ENCODE peak calls at places on chromosomes 16 and 17, in nine cellular contexts. D is Caco-2, I is GM19239, J is astrocyte of the spinal cord, X is NCI-H69, M is cerebellum, Q is NCI-H1105, Y is iPS-NIHi11, G is AG08395. T is an unnamed sample.

GRCh38 chr17:82859431-82860403 is 19.9 kb upstream of the ZNF750 start:
- DNase-seq in D (no peak), G (peak; percentile 55), Y (peak; percentile 62), M (peak; percentile 30), Q (no peak), X (peak; percentile 44), J (peak; percentile 61), I (peak; percentile 59), T (peak; percentile 93)

GRCh38 chr17:6554871-6555330 is 1.5 kb downstream of the PITPNM3 start:
- DNase-seq in X (no peak), Y (no peak), M (no peak), Q (no peak), D (no peak), G (no peak), J (no peak), I (no peak), T (no peak)

GRCh38 chr16:2591476-2592240 is 53.8 kb downstream of the PDPK1 start:
- DNase-seq in Q (no peak), J (no peak), Y (no peak), I (no peak), D (no peak), X (no peak), G (no peak), M (no peak), T (no peak)

GRCh38 chr16:11295672-11296071 is 14.5 kb upstream of the PRM1 start:
- DNase-seq in G (no peak), Y (no peak), X (peak; percentile 15), D (no peak), I (no peak), J (no peak), M (no peak), Q (no peak), T (no peak)

GRCh38 chr17:57366177-57366557 is 109.8 kb downstream of the MSI2 start:
- DNase-seq in J (no peak), X (no peak), Q (no peak), M (no peak), D (no peak), I (no peak), Y (no peak), G (no peak), T (no peak)

GRCh38 chr16:6549415-6549814 is 783.2 kb upstream of the RBFOX1 start:
- DNase-seq in I (no peak), D (no peak), G (no peak), Q (no peak), J (no peak), Y (no peak), M (no peak), X (no peak), T (no peak)

GRCh38 chr16:2809149-2809760 is 7.8 kb upstream of the PRSS21 start:
- DNase-seq in G (no peak), Q (no peak), D (no peak), X (no peak), Y (no peak), I (no peak), M (no peak), J (no peak), T (no peak)

GRCh38 chr16:2429771-2430663 is 770 bp downstream of the CCNF start:
- DNase-seq in D (no peak), Q (no peak), M (peak; percentile 53), I (no peak), J (peak; percentile 24), Y (no peak), G (no peak), X (peak; percentile 57), T (peak; percentile 41)

GRCh38 chr17:53627511-53627910 is 195.2 kb upstream of the KIF2B start:
- DNase-seq in M (no peak), X (no peak), Q (no peak), G (peak; percentile 7), D (no peak), I (no peak), J (peak; percentile 78), Y (no peak), T (no peak)

GRCh38 chr17:50638851-50639767 is 4.4 kb downstream of the ABCC3 start:
- DNase-seq in Q (peak; percentile 8), D (peak; percentile 83), Y (peak; percentile 54), I (no peak), G (peak; percentile 95), M (no peak), J (peak; percentile 96), X (peak; percentile 96), T (peak; percentile 94)